ENCODE peak calls at places on chromosomes 3 and 15, in nine cellular contexts. One of them, this sample, is unnamed.

GRCh38 chr3:197468866-197469382 is 86.8 kb downstream of the BDH1 start:
- DNase-seq in adrenal gland: no peak
- DNase-seq in right cardiac atrium: no peak
- DNase-seq in stimulated activated CD4-positive, alpha-beta T cell treated with anti-CD3 and anti-CD28 coated beads, Interleukin-12 subunit alpha, Interleukin-12 subunit beta, amount 100 ng/mL, for 4 hours: no peak
- DNase-seq in non-pigmented ciliary epithelial cell: no peak
- DNase-seq in dermis blood vessel endothelial cell: no peak
- DNase-seq in activated CD8-positive, alpha-beta memory T cell treated with anti-CD3 and anti-CD28 coated beads, Interleukin-2, amount 50 U/mL, for 48 hours: no peak
- DNase-seq in NCI-H82: peak; percentile 68
- DNase-seq in hypothalamus: no peak
- DNase-seq in this sample: no peak

GRCh38 chr3:38583688-38584087 is 65.8 kb downstream of the SCN5A start:
- DNase-seq in adrenal gland: no peak
- DNase-seq in right cardiac atrium: no peak
- DNase-seq in stimulated activated CD4-positive, alpha-beta T cell treated with anti-CD3 and anti-CD28 coated beads, Interleukin-12 subunit alpha, Interleukin-12 subunit beta, amount 100 ng/mL, for 4 hours: no peak
- DNase-seq in non-pigmented ciliary epithelial cell: no peak
- DNase-seq in dermis blood vessel endothelial cell: no peak
- DNase-seq in activated CD8-positive, alpha-beta memory T cell treated with anti-CD3 and anti-CD28 coated beads, Interleukin-2, amount 50 U/mL, for 48 hours: peak; percentile 6
- DNase-seq in NCI-H82: no peak
- DNase-seq in hypothalamus: no peak
- DNase-seq in this sample: no peak

GRCh38 chr3:26768068-26768651 is 145.6 kb downstream of the LRRC3B start:
- DNase-seq in adrenal gland: no peak
- DNase-seq in right cardiac atrium: no peak
- DNase-seq in stimulated activated CD4-positive, alpha-beta T cell treated with anti-CD3 and anti-CD28 coated beads, Interleukin-12 subunit alpha, Interleukin-12 subunit beta, amount 100 ng/mL, for 4 hours: no peak
- DNase-seq in non-pigmented ciliary epithelial cell: no peak
- DNase-seq in dermis blood vessel endothelial cell: no peak
- DNase-seq in activated CD8-positive, alpha-beta memory T cell treated with anti-CD3 and anti-CD28 coated beads, Interleukin-2, amount 50 U/mL, for 48 hours: no peak
- DNase-seq in NCI-H82: no peak
- DNase-seq in hypothalamus: no peak
- DNase-seq in this sample: no peak

GRCh38 chr3:197026481-197026866 is 3.1 kb downstream of the MELTF start:
- DNase-seq in adrenal gland: no peak
- DNase-seq in right cardiac atrium: peak; percentile 34
- DNase-seq in stimulated activated CD4-positive, alpha-beta T cell treated with anti-CD3 and anti-CD28 coated beads, Interleukin-12 subunit alpha, Interleukin-12 subunit beta, amount 100 ng/mL, for 4 hours: no peak
- DNase-seq in non-pigmented ciliary epithelial cell: no peak
- DNase-seq in dermis blood vessel endothelial cell: no peak
- DNase-seq in activated CD8-positive, alpha-beta memory T cell treated with anti-CD3 and anti-CD28 coated beads, Interleukin-2, amount 50 U/mL, for 48 hours: no peak
- DNase-seq in NCI-H82: peak; percentile 84
- DNase-seq in hypothalamus: no peak
- DNase-seq in this sample: no peak

GRCh38 chr3:170584585-170585007 is 1.3 kb downstream of the SLC7A14 start:
- DNase-seq in adrenal gland: peak; percentile 77
- DNase-seq in right cardiac atrium: peak; percentile 74
- DNase-seq in stimulated activated CD4-positive, alpha-beta T cell treated with anti-CD3 and anti-CD28 coated beads, Interleukin-12 subunit alpha, Interleukin-12 subunit beta, amount 100 ng/mL, for 4 hours: peak; percentile 43
- DNase-seq in non-pigmented ciliary epithelial cell: no peak
- DNase-seq in dermis blood vessel endothelial cell: peak; percentile 87
- DNase-seq in activated CD8-positive, alpha-beta memory T cell treated with anti-CD3 and anti-CD28 coated beads, Interleukin-2, amount 50 U/mL, for 48 hours: peak; percentile 85
- DNase-seq in NCI-H82: peak; percentile 69
- DNase-seq in hypothalamus: peak; percentile 4
- DNase-seq in this sample: peak; percentile 57

GRCh38 chr3:37308247-37308646 is 133.9 kb upstream of the LRRFIP2 start:
- DNase-seq in adrenal gland: no peak
- DNase-seq in right cardiac atrium: no peak
- DNase-seq in stimulated activated CD4-positive, alpha-beta T cell treated with anti-CD3 and anti-CD28 coated beads, Interleukin-12 subunit alpha, Interleukin-12 subunit beta, amount 100 ng/mL, for 4 hours: no peak
- DNase-seq in non-pigmented ciliary epithelial cell: no peak
- DNase-seq in dermis blood vessel endothelial cell: peak; percentile 55
- DNase-seq in activated CD8-positive, alpha-beta memory T cell treated with anti-CD3 and anti-CD28 coated beads, Interleukin-2, amount 50 U/mL, for 48 hours: no peak
- DNase-seq in NCI-H82: peak; percentile 38
- DNase-seq in hypothalamus: no peak
- DNase-seq in this sample: no peak

GRCh38 chr3:126372413-126373145 is 15.4 kb upstream of the KLF15 start:
- DNase-seq in adrenal gland: no peak
- DNase-seq in right cardiac atrium: no peak
- DNase-seq in stimulated activated CD4-positive, alpha-beta T cell treated with anti-CD3 and anti-CD28 coated beads, Interleukin-12 subunit alpha, Interleukin-12 subunit beta, amount 100 ng/mL, for 4 hours: no peak
- DNase-seq in non-pigmented ciliary epithelial cell: no peak
- DNase-seq in dermis blood vessel endothelial cell: no peak
- DNase-seq in activated CD8-positive, alpha-beta memory T cell treated with anti-CD3 and anti-CD28 coated beads, Interleukin-2, amount 50 U/mL, for 48 hours: no peak
- DNase-seq in NCI-H82: no peak
- DNase-seq in hypothalamus: no peak
- DNase-seq in this sample: no peak

GRCh38 chr3:72973031-72973723 is 23.4 kb upstream of the PPP4R2 start:
- DNase-seq in adrenal gland: no peak
- DNase-seq in right cardiac atrium: no peak
- DNase-seq in stimulated activated CD4-positive, alpha-beta T cell treated with anti-CD3 and anti-CD28 coated beads, Interleukin-12 subunit alpha, Interleukin-12 subunit beta, amount 100 ng/mL, for 4 hours: no peak
- DNase-seq in non-pigmented ciliary epithelial cell: no peak
- DNase-seq in dermis blood vessel endothelial cell: no peak
- DNase-seq in activated CD8-positive, alpha-beta memory T cell treated with anti-CD3 and anti-CD28 coated beads, Interleukin-2, amount 50 U/mL, for 48 hours: peak; percentile 32
- DNase-seq in NCI-H82: no peak
- DNase-seq in hypothalamus: no peak
- DNase-seq in this sample: no peak

GRCh38 chr3:40620151-40620550 is 95.4 kb downstream of the ZNF621 start:
- DNase-seq in adrenal gland: no peak
- DNase-seq in right cardiac atrium: no peak
- DNase-seq in stimulated activated CD4-positive, alpha-beta T cell treated with anti-CD3 and anti-CD28 coated beads, Interleukin-12 subunit alpha, Interleukin-12 subunit beta, amount 100 ng/mL, for 4 hours: no peak
- DNase-seq in non-pigmented ciliary epithelial cell: no peak
- DNase-seq in dermis blood vessel endothelial cell: no peak
- DNase-seq in activated CD8-positive, alpha-beta memory T cell treated with anti-CD3 and anti-CD28 coated beads, Interleukin-2, amount 50 U/mL, for 48 hours: no peak
- DNase-seq in NCI-H82: no peak
- DNase-seq in hypothalamus: no peak
- DNase-seq in this sample: no peak

GRCh38 chr3:184241447-184242296 is 7.1 kb downstream of the ALG3 start:
- DNase-seq in adrenal gland: peak; percentile 75
- DNase-seq in right cardiac atrium: no peak
- DNase-seq in stimulated activated CD4-positive, alpha-beta T cell treated with anti-CD3 and anti-CD28 coated beads, Interleukin-12 subunit alpha, Interleukin-12 subunit beta, amount 100 ng/mL, for 4 hours: no peak
- DNase-seq in non-pigmented ciliary epithelial cell: no peak
- DNase-seq in dermis blood vessel endothelial cell: peak; percentile 82
- DNase-seq in activated CD8-positive, alpha-beta memory T cell treated with anti-CD3 and anti-CD28 coated beads, Interleukin-2, amount 50 U/mL, for 48 hours: no peak
- DNase-seq in NCI-H82: peak; percentile 62
- DNase-seq in hypothalamus: no peak
- DNase-seq in this sample: peak; percentile 88

GRCh38 chr3:4900298-4900697 is 78.9 kb upstream of the BHLHE40 start:
- DNase-seq in adrenal gland: no peak
- DNase-seq in right cardiac atrium: no peak
- DNase-seq in stimulated activated CD4-positive, alpha-beta T cell treated with anti-CD3 and anti-CD28 coated beads, Interleukin-12 subunit alpha, Interleukin-12 subunit beta, amount 100 ng/mL, for 4 hours: no peak
- DNase-seq in non-pigmented ciliary epithelial cell: no peak
- DNase-seq in dermis blood vessel endothelial cell: no peak
- DNase-seq in activated CD8-positive, alpha-beta memory T cell treated with anti-CD3 and anti-CD28 coated beads, Interleukin-2, amount 50 U/mL, for 48 hours: no peak
- DNase-seq in NCI-H82: no peak
- DNase-seq in hypothalamus: no peak
- DNase-seq in this sample: no peak

GRCh38 chr3:31572605-31573459 is 40.1 kb downstream of the STT3B start:
- DNase-seq in adrenal gland: no peak
- DNase-seq in right cardiac atrium: no peak
- DNase-seq in stimulated activated CD4-positive, alpha-beta T cell treated with anti-CD3 and anti-CD28 coated beads, Interleukin-12 subunit alpha, Interleukin-12 subunit beta, amount 100 ng/mL, for 4 hours: no peak
- DNase-seq in non-pigmented ciliary epithelial cell: no peak
- DNase-seq in dermis blood vessel endothelial cell: no peak
- DNase-seq in activated CD8-positive, alpha-beta memory T cell treated with anti-CD3 and anti-CD28 coated beads, Interleukin-2, amount 50 U/mL, for 48 hours: no peak
- DNase-seq in NCI-H82: peak; percentile 34
- DNase-seq in hypothalamus: no peak
- DNase-seq in this sample: no peak

GRCh38 chr15:49270541-49271421 is 100.7 kb downstream of the GALK2 start:
- DNase-seq in adrenal gland: no peak
- DNase-seq in right cardiac atrium: peak; percentile 59
- DNase-seq in stimulated activated CD4-positive, alpha-beta T cell treated with anti-CD3 and anti-CD28 coated beads, Interleukin-12 subunit alpha, Interleukin-12 subunit beta, amount 100 ng/mL, for 4 hours: no peak
- DNase-seq in non-pigmented ciliary epithelial cell: no peak
- DNase-seq in dermis blood vessel endothelial cell: no peak
- DNase-seq in activated CD8-positive, alpha-beta memory T cell treated with anti-CD3 and anti-CD28 coated beads, Interleukin-2, amount 50 U/mL, for 48 hours: no peak
- DNase-seq in NCI-H82: no peak
- DNase-seq in hypothalamus: no peak
- DNase-seq in this sample: no peak

GRCh38 chr3:18438586-18438985 is 13.4 kb upstream of the SATB1 start:
- DNase-seq in adrenal gland: no peak
- DNase-seq in right cardiac atrium: no peak
- DNase-seq in stimulated activated CD4-positive, alpha-beta T cell treated with anti-CD3 and anti-CD28 coated beads, Interleukin-12 subunit alpha, Interleukin-12 subunit beta, amount 100 ng/mL, for 4 hours: no peak
- DNase-seq in non-pigmented ciliary epithelial cell: no peak
- DNase-seq in dermis blood vessel endothelial cell: no peak
- DNase-seq in activated CD8-positive, alpha-beta memory T cell treated with anti-CD3 and anti-CD28 coated beads, Interleukin-2, amount 50 U/mL, for 48 hours: peak; percentile 80
- DNase-seq in NCI-H82: no peak
- DNase-seq in hypothalamus: no peak
- DNase-seq in this sample: no peak

GRCh38 chr3:4852780-4853748 is 126.2 kb upstream of the BHLHE40 start:
- DNase-seq in adrenal gland: no peak
- DNase-seq in right cardiac atrium: no peak
- DNase-seq in stimulated activated CD4-positive, alpha-beta T cell treated with anti-CD3 and anti-CD28 coated beads, Interleukin-12 subunit alpha, Interleukin-12 subunit beta, amount 100 ng/mL, for 4 hours: no peak
- DNase-seq in non-pigmented ciliary epithelial cell: no peak
- DNase-seq in dermis blood vessel endothelial cell: peak; percentile 79
- DNase-seq in activated CD8-positive, alpha-beta memory T cell treated with anti-CD3 and anti-CD28 coated beads, Interleukin-2, amount 50 U/mL, for 48 hours: no peak
- DNase-seq in NCI-H82: no peak
- DNase-seq in hypothalamus: no peak
- DNase-seq in this sample: no peak

GRCh38 chr3:193701896-193702644 is 109.1 kb downstream of the OPA1 start:
- DNase-seq in adrenal gland: no peak
- DNase-seq in right cardiac atrium: no peak
- DNase-seq in stimulated activated CD4-positive, alpha-beta T cell treated with anti-CD3 and anti-CD28 coated beads, Interleukin-12 subunit alpha, Interleukin-12 subunit beta, amount 100 ng/mL, for 4 hours: no peak
- DNase-seq in non-pigmented ciliary epithelial cell: peak; percentile 50
- DNase-seq in dermis blood vessel endothelial cell: no peak
- DNase-seq in activated CD8-positive, alpha-beta memory T cell treated with anti-CD3 and anti-CD28 coated beads, Interleukin-2, amount 50 U/mL, for 48 hours: no peak
- DNase-seq in NCI-H82: no peak
- DNase-seq in hypothalamus: no peak
- DNase-seq in this sample: no peak

GRCh38 chr15:40762919-40763800 is 708 bp upstream of the GCHFR start:
- DNase-seq in adrenal gland: peak; percentile 74
- DNase-seq in right cardiac atrium: peak; percentile 67
- DNase-seq in stimulated activated CD4-positive, alpha-beta T cell treated with anti-CD3 and anti-CD28 coated beads, Interleukin-12 subunit alpha, Interleukin-12 subunit beta, amount 100 ng/mL, for 4 hours: peak; percentile 29
- DNase-seq in non-pigmented ciliary epithelial cell: no peak
- DNase-seq in dermis blood vessel endothelial cell: peak; percentile 71
- DNase-seq in activated CD8-positive, alpha-beta memory T cell treated with anti-CD3 and anti-CD28 coated beads, Interleukin-2, amount 50 U/mL, for 48 hours: peak; percentile 80
- DNase-seq in NCI-H82: peak; percentile 77
- DNase-seq in hypothalamus: no peak
- DNase-seq in this sample: no peak

GRCh38 chr15:57696146-57696545 is 10.4 kb upstream of the POLR2M start:
- DNase-seq in adrenal gland: no peak
- DNase-seq in right cardiac atrium: no peak
- DNase-seq in stimulated activated CD4-positive, alpha-beta T cell treated with anti-CD3 and anti-CD28 coated beads, Interleukin-12 subunit alpha, Interleukin-12 subunit beta, amount 100 ng/mL, for 4 hours: no peak
- DNase-seq in non-pigmented ciliary epithelial cell: no peak
- DNase-seq in dermis blood vessel endothelial cell: peak; percentile 83
- DNase-seq in activated CD8-positive, alpha-beta memory T cell treated with anti-CD3 and anti-CD28 coated beads, Interleukin-2, amount 50 U/mL, for 48 hours: no peak
- DNase-seq in NCI-H82: peak; percentile 89
- DNase-seq in hypothalamus: no peak
- DNase-seq in this sample: no peak

GRCh38 chr3:188671941-188672340 is 499.8 kb upstream of the TPRG1 start:
- DNase-seq in adrenal gland: no peak
- DNase-seq in right cardiac atrium: no peak
- DNase-seq in stimulated activated CD4-positive, alpha-beta T cell treated with anti-CD3 and anti-CD28 coated beads, Interleukin-12 subunit alpha, Interleukin-12 subunit beta, amount 100 ng/mL, for 4 hours: no peak
- DNase-seq in non-pigmented ciliary epithelial cell: no peak
- DNase-seq in dermis blood vessel endothelial cell: no peak
- DNase-seq in activated CD8-positive, alpha-beta memory T cell treated with anti-CD3 and anti-CD28 coated beads, Interleukin-2, amount 50 U/mL, for 48 hours: no peak
- DNase-seq in NCI-H82: no peak
- DNase-seq in hypothalamus: no peak
- DNase-seq in this sample: no peak

GRCh38 chr3:149473991-149474819 is at the start of gene TM4SF4:
- DNase-seq in adrenal gland: no peak
- DNase-seq in right cardiac atrium: no peak
- DNase-seq in stimulated activated CD4-positive, alpha-beta T cell treated with anti-CD3 and anti-CD28 coated beads, Interleukin-12 subunit alpha, Interleukin-12 subunit beta, amount 100 ng/mL, for 4 hours: no peak
- DNase-seq in non-pigmented ciliary epithelial cell: no peak
- DNase-seq in dermis blood vessel endothelial cell: no peak
- DNase-seq in activated CD8-positive, alpha-beta memory T cell treated with anti-CD3 and anti-CD28 coated beads, Interleukin-2, amount 50 U/mL, for 48 hours: no peak
- DNase-seq in NCI-H82: no peak
- DNase-seq in hypothalamus: no peak
- DNase-seq in this sample: no peak

GRCh38 chr3:156816091-156816793 is 9.9 kb upstream of the LEKR1 start:
- DNase-seq in adrenal gland: peak; percentile 35
- DNase-seq in right cardiac atrium: peak; percentile 32
- DNase-seq in stimulated activated CD4-positive, alpha-beta T cell treated with anti-CD3 and anti-CD28 coated beads, Interleukin-12 subunit alpha, Interleukin-12 subunit beta, amount 100 ng/mL, for 4 hours: peak; percentile 38
- DNase-seq in non-pigmented ciliary epithelial cell: no peak
- DNase-seq in dermis blood vessel endothelial cell: peak; percentile 70
- DNase-seq in activated CD8-positive, alpha-beta memory T cell treated with anti-CD3 and anti-CD28 coated beads, Interleukin-2, amount 50 U/mL, for 48 hours: peak; percentile 63
- DNase-seq in NCI-H82: no peak
- DNase-seq in hypothalamus: no peak
- DNase-seq in this sample: no peak

GRCh38 chr3:61562042-61562809 is 855 bp downstream of the PTPRG start:
- DNase-seq in adrenal gland: peak; percentile 32
- DNase-seq in right cardiac atrium: peak; percentile 37
- DNase-seq in stimulated activated CD4-positive, alpha-beta T cell treated with anti-CD3 and anti-CD28 coated beads, Interleukin-12 subunit alpha, Interleukin-12 subunit beta, amount 100 ng/mL, for 4 hours: no peak
- DNase-seq in non-pigmented ciliary epithelial cell: no peak
- DNase-seq in dermis blood vessel endothelial cell: peak; percentile 46
- DNase-seq in activated CD8-positive, alpha-beta memory T cell treated with anti-CD3 and anti-CD28 coated beads, Interleukin-2, amount 50 U/mL, for 48 hours: peak; percentile 50
- DNase-seq in NCI-H82: peak; percentile 34
- DNase-seq in hypothalamus: no peak
- DNase-seq in this sample: peak; percentile 56

GRCh38 chr15:80367094-80367493 is 37.1 kb upstream of the ARNT2 start:
- DNase-seq in adrenal gland: no peak
- DNase-seq in right cardiac atrium: no peak
- DNase-seq in stimulated activated CD4-positive, alpha-beta T cell treated with anti-CD3 and anti-CD28 coated beads, Interleukin-12 subunit alpha, Interleukin-12 subunit beta, amount 100 ng/mL, for 4 hours: no peak
- DNase-seq in non-pigmented ciliary epithelial cell: no peak
- DNase-seq in dermis blood vessel endothelial cell: peak; percentile 11
- DNase-seq in activated CD8-positive, alpha-beta memory T cell treated with anti-CD3 and anti-CD28 coated beads, Interleukin-2, amount 50 U/mL, for 48 hours: no peak
- DNase-seq in NCI-H82: peak; percentile 84
- DNase-seq in hypothalamus: no peak
- DNase-seq in this sample: no peak

GRCh38 chr3:184040010-184040409 is 8.5 kb downstream of the HTR3D start:
- DNase-seq in adrenal gland: no peak
- DNase-seq in right cardiac atrium: no peak
- DNase-seq in stimulated activated CD4-positive, alpha-beta T cell treated with anti-CD3 and anti-CD28 coated beads, Interleukin-12 subunit alpha, Interleukin-12 subunit beta, amount 100 ng/mL, for 4 hours: no peak
- DNase-seq in non-pigmented ciliary epithelial cell: no peak
- DNase-seq in dermis blood vessel endothelial cell: peak; percentile 63
- DNase-seq in activated CD8-positive, alpha-beta memory T cell treated with anti-CD3 and anti-CD28 coated beads, Interleukin-2, amount 50 U/mL, for 48 hours: no peak
- DNase-seq in NCI-H82: peak; percentile 95
- DNase-seq in hypothalamus: no peak
- DNase-seq in this sample: peak; percentile 55

GRCh38 chr15:33699691-33700447 is 268.4 kb upstream of the CHRM5 start:
- DNase-seq in adrenal gland: no peak
- DNase-seq in right cardiac atrium: no peak
- DNase-seq in stimulated activated CD4-positive, alpha-beta T cell treated with anti-CD3 and anti-CD28 coated beads, Interleukin-12 subunit alpha, Interleukin-12 subunit beta, amount 100 ng/mL, for 4 hours: no peak
- DNase-seq in non-pigmented ciliary epithelial cell: no peak
- DNase-seq in dermis blood vessel endothelial cell: peak; percentile 28
- DNase-seq in activated CD8-positive, alpha-beta memory T cell treated with anti-CD3 and anti-CD28 coated beads, Interleukin-2, amount 50 U/mL, for 48 hours: no peak
- DNase-seq in NCI-H82: peak; percentile 22
- DNase-seq in hypothalamus: no peak
- DNase-seq in this sample: no peak

GRCh38 chr3:42533161-42533897 is 30.9 kb downstream of the VIPR1 start:
- DNase-seq in adrenal gland: no peak
- DNase-seq in right cardiac atrium: no peak
- DNase-seq in stimulated activated CD4-positive, alpha-beta T cell treated with anti-CD3 and anti-CD28 coated beads, Interleukin-12 subunit alpha, Interleukin-12 subunit beta, amount 100 ng/mL, for 4 hours: no peak
- DNase-seq in non-pigmented ciliary epithelial cell: no peak
- DNase-seq in dermis blood vessel endothelial cell: no peak
- DNase-seq in activated CD8-positive, alpha-beta memory T cell treated with anti-CD3 and anti-CD28 coated beads, Interleukin-2, amount 50 U/mL, for 48 hours: no peak
- DNase-seq in NCI-H82: peak; percentile 83
- DNase-seq in hypothalamus: no peak
- DNase-seq in this sample: no peak

GRCh38 chr3:150744041-150745026 is 18.6 kb downstream of the SIAH2 start:
- DNase-seq in adrenal gland: no peak
- DNase-seq in right cardiac atrium: no peak
- DNase-seq in stimulated activated CD4-positive, alpha-beta T cell treated with anti-CD3 and anti-CD28 coated beads, Interleukin-12 subunit alpha, Interleukin-12 subunit beta, amount 100 ng/mL, for 4 hours: no peak
- DNase-seq in non-pigmented ciliary epithelial cell: no peak
- DNase-seq in dermis blood vessel endothelial cell: no peak
- DNase-seq in activated CD8-positive, alpha-beta memory T cell treated with anti-CD3 and anti-CD28 coated beads, Interleukin-2, amount 50 U/mL, for 48 hours: no peak
- DNase-seq in NCI-H82: peak; percentile 85
- DNase-seq in hypothalamus: no peak
- DNase-seq in this sample: no peak

GRCh38 chr3:4772171-4772804 is 206.9 kb upstream of the BHLHE40 start:
- DNase-seq in adrenal gland: peak; percentile 82
- DNase-seq in right cardiac atrium: peak; percentile 92
- DNase-seq in stimulated activated CD4-positive, alpha-beta T cell treated with anti-CD3 and anti-CD28 coated beads, Interleukin-12 subunit alpha, Interleukin-12 subunit beta, amount 100 ng/mL, for 4 hours: no peak
- DNase-seq in non-pigmented ciliary epithelial cell: no peak
- DNase-seq in dermis blood vessel endothelial cell: peak; percentile 45
- DNase-seq in activated CD8-positive, alpha-beta memory T cell treated with anti-CD3 and anti-CD28 coated beads, Interleukin-2, amount 50 U/mL, for 48 hours: no peak
- DNase-seq in NCI-H82: no peak
- DNase-seq in hypothalamus: no peak
- DNase-seq in this sample: no peak

GRCh38 chr3:29561651-29562050 is 280.8 kb downstream of the RBMS3 start:
- DNase-seq in adrenal gland: no peak
- DNase-seq in right cardiac atrium: no peak
- DNase-seq in stimulated activated CD4-positive, alpha-beta T cell treated with anti-CD3 and anti-CD28 coated beads, Interleukin-12 subunit alpha, Interleukin-12 subunit beta, amount 100 ng/mL, for 4 hours: no peak
- DNase-seq in non-pigmented ciliary epithelial cell: no peak
- DNase-seq in dermis blood vessel endothelial cell: no peak
- DNase-seq in activated CD8-positive, alpha-beta memory T cell treated with anti-CD3 and anti-CD28 coated beads, Interleukin-2, amount 50 U/mL, for 48 hours: no peak
- DNase-seq in NCI-H82: no peak
- DNase-seq in hypothalamus: no peak
- DNase-seq in this sample: no peak

GRCh38 chr3:186342197-186342596 is 19.8 kb downstream of the DGKG start:
- DNase-seq in adrenal gland: no peak
- DNase-seq in right cardiac atrium: no peak
- DNase-seq in stimulated activated CD4-positive, alpha-beta T cell treated with anti-CD3 and anti-CD28 coated beads, Interleukin-12 subunit alpha, Interleukin-12 subunit beta, amount 100 ng/mL, for 4 hours: no peak
- DNase-seq in non-pigmented ciliary epithelial cell: no peak
- DNase-seq in dermis blood vessel endothelial cell: no peak
- DNase-seq in activated CD8-positive, alpha-beta memory T cell treated with anti-CD3 and anti-CD28 coated beads, Interleukin-2, amount 50 U/mL, for 48 hours: no peak
- DNase-seq in NCI-H82: no peak
- DNase-seq in hypothalamus: no peak
- DNase-seq in this sample: no peak

GRCh38 chr3:17140670-17141505 is 256.1 kb downstream of the PLCL2 start:
- DNase-seq in adrenal gland: peak; percentile 70
- DNase-seq in right cardiac atrium: peak; percentile 71
- DNase-seq in stimulated activated CD4-positive, alpha-beta T cell treated with anti-CD3 and anti-CD28 coated beads, Interleukin-12 subunit alpha, Interleukin-12 subunit beta, amount 100 ng/mL, for 4 hours: no peak
- DNase-seq in non-pigmented ciliary epithelial cell: no peak
- DNase-seq in dermis blood vessel endothelial cell: peak; percentile 10
- DNase-seq in activated CD8-positive, alpha-beta memory T cell treated with anti-CD3 and anti-CD28 coated beads, Interleukin-2, amount 50 U/mL, for 48 hours: no peak
- DNase-seq in NCI-H82: no peak
- DNase-seq in hypothalamus: no peak
- DNase-seq in this sample: peak; percentile 70